ENCODE peak calls at places on chromosomes 16 and 17, in five cellular contexts. T is hypothalamus; P is activated naive CD4-positive, alpha-beta T cell; R is stimulated activated CD4-positive, alpha-beta T cell treated with anti-CD3 and anti-CD28 coated beads, Interleukin-12 subunit alpha, Interleukin-12 subunit beta, amount 100 ng/mL, for 4 hours; X is left colon. V is an unnamed sample.

GRCh38 chr17:8628172-8628571 is 2.4 kb downstream of the MYH10 start:
- DNase-seq in T (no peak), P (no peak), R (no peak), X (no peak), V (no peak)

GRCh38 chr16:26511463-26511862 is 555.3 kb upstream of the C16orf82 start:
- DNase-seq in T (no peak), P (no peak), R (no peak), X (no peak), V (no peak)

GRCh38 chr16:49884033-49884707 is 28.3 kb upstream of the ZNF423 start:
- DNase-seq in T (no peak), P (no peak), R (no peak), X (peak), V (no peak)

GRCh38 chr16:57475711-57476339 is 10.5 kb downstream of the DOK4 start:
- DNase-seq in T (no peak), P (peak), R (peak), X (no peak), V (no peak)

GRCh38 chr16:75860654-75861053 is 134.4 kb upstream of the CPHXL start:
- DNase-seq in T (peak), P (no peak), R (no peak), X (no peak), V (no peak)

GRCh38 chr17:1485748-1486376 is 6.6 kb downstream of the MYO1C start:
- DNase-seq in T (no peak), P (peak), R (peak), X (peak), V (peak)

GRCh38 chr16:26129997-26130396 is 438.2 kb downstream of the HS3ST4 start:
- DNase-seq in T (no peak), P (no peak), R (no peak), X (no peak), V (no peak)

GRCh38 chr16:26727801-26728200 is 338.9 kb upstream of the C16orf82 start:
- DNase-seq in T (peak), P (no peak), R (no peak), X (no peak), V (no peak)

GRCh38 chr16:84360170-84360569 is 8.2 kb upstream of the ATP2C2 start:
- DNase-seq in T (no peak), P (peak), R (no peak), X (peak), V (no peak)

GRCh38 chr16:21982108-21982507 is 18.8 kb downstream of the PDZD9 start:
- DNase-seq in T (no peak), P (no peak), R (no peak), X (no peak), V (no peak)

GRCh38 chr16:49277766-49278566 is 3.7 kb downstream of the CBLN1 start:
- DNase-seq in T (no peak), P (no peak), R (no peak), X (no peak), V (no peak)

GRCh38 chr17:74369221-74369620 is 1.9 kb downstream of the GPR142 start:
- DNase-seq in T (no peak), P (peak), R (peak), X (peak), V (peak)

GRCh38 chr17:77127735-77128361 is 12.9 kb upstream of the SEC14L1 start:
- DNase-seq in T (no peak), P (peak), R (peak), X (peak), V (peak)

GRCh38 chr16:85401370-85401916 is 211.7 kb upstream of the GSE1 start:
- DNase-seq in T (no peak), P (no peak), R (no peak), X (no peak), V (no peak)

GRCh38 chr17:67422887-67423286 is 45.8 kb downstream of the PITPNC1 start:
- DNase-seq in T (no peak), P (no peak), R (no peak), X (peak), V (no peak)

GRCh38 chr16:1428511-1428910 is 2.4 kb upstream of the PERCC1 start:
- DNase-seq in T (no peak), P (peak), R (peak), X (no peak), V (no peak)

GRCh38 chr17:18987862-18988545 is 16.6 kb downstream of the FAM83G start:
- DNase-seq in T (no peak), P (no peak), R (no peak), X (no peak), V (peak)

GRCh38 chr17:44222112-44222869 is 2.8 kb upstream of the UBTF start:
- DNase-seq in T (peak), P (peak), R (no peak), X (peak), V (peak)

GRCh38 chr17:19707728-19708221 is 8.6 kb downstream of the SLC47A2 start:
- DNase-seq in T (no peak), P (no peak), R (no peak), X (no peak), V (no peak)

GRCh38 chr17:55931448-55931847 is 180.6 kb downstream of the PCTP start:
- DNase-seq in T (no peak), P (no peak), R (no peak), X (no peak), V (no peak)

GRCh38 chr16:86430814-86431213 is 79.5 kb upstream of the FOXF1 start:
- DNase-seq in T (no peak), P (no peak), R (no peak), X (no peak), V (no peak)

GRCh38 chr17:64212122-64212521 is 50.9 kb downstream of the TEX2 start:
- DNase-seq in T (no peak), P (no peak), R (no peak), X (no peak), V (no peak)

GRCh38 chr16:68190745-68191510 is 45.0 kb downstream of the ESRP2 start:
- DNase-seq in T (peak), P (no peak), R (no peak), X (no peak), V (no peak)

GRCh38 chr16:78240459-78241222 is 141.2 kb downstream of the WWOX start:
- DNase-seq in T (no peak), P (no peak), R (no peak), X (no peak), V (peak)

GRCh38 chr17:57554826-57555635 is 190.1 kb downstream of the CCDC182 start:
- DNase-seq in T (no peak), P (no peak), R (no peak), X (no peak), V (no peak)

GRCh38 chr17:10421211-10421610 is 539 bp downstream of the MYH8 start:
- DNase-seq in T (no peak), P (no peak), R (no peak), X (no peak), V (no peak)

GRCh38 chr16:89506791-89507191 is 1.4 kb upstream of the SPG7 start:
- DNase-seq in T (no peak), P (no peak), R (no peak), X (no peak), V (no peak)

GRCh38 chr16:83363521-83363920 is 444.3 kb upstream of the HSBP1 start:
- DNase-seq in T (no peak), P (no peak), R (no peak), X (no peak), V (no peak)

GRCh38 chr17:40520991-40521453 is 19.6 kb upstream of the TNS4 start:
- DNase-seq in T (no peak), P (no peak), R (no peak), X (no peak), V (no peak)

V was measured in lung.